ENCODE peak calls at places on chromosome 18, in seven cellular contexts. U, L, S, Y, H, A and F are unnamed samples.

GRCh38 chr18:27121108-27121507 is 64.0 kb downstream of the CHST9 start:
- DNase-seq in H (peak), Y (no peak), U (no peak), A (no peak), S (no peak), L (no peak), F (no peak)

GRCh38 chr18:3624818-3625716 is 175.1 kb downstream of the TGIF1 start:
- DNase-seq in H (peak), S (peak), L (peak), U (no peak), A (no peak), Y (peak), F (peak)

GRCh38 chr18:361941-362913 is 94.4 kb upstream of the THOC1 start:
- DNase-seq in Y (no peak), S (peak), H (peak), U (peak), L (no peak), A (no peak), F (peak)

GRCh38 chr18:13279181-13280065 is 60.9 kb downstream of the LDLRAD4 start:
- DNase-seq in L (no peak), Y (no peak), A (no peak), S (no peak), H (no peak), U (no peak), F (no peak)

GRCh38 chr18:32530947-32531651 is 60.4 kb upstream of the GAREM1 start:
- DNase-seq in H (peak), L (no peak), A (peak), U (no peak), S (no peak), Y (no peak), F (no peak)

GRCh38 chr18:10304853-10305252 is 149.6 kb upstream of the APCDD1 start:
- DNase-seq in H (peak), U (no peak), Y (no peak), S (no peak), L (no peak), A (no peak), F (peak)

GRCh38 chr18:24659837-24660720 is 199.6 kb downstream of the HRH4 start:
- DNase-seq in Y (peak), L (no peak), S (no peak), A (no peak), U (no peak), H (peak), F (peak)

GRCh38 chr18:6382968-6383367 is 31.7 kb downstream of the L3MBTL4 start:
- DNase-seq in H (no peak), A (no peak), S (no peak), U (peak), L (no peak), Y (no peak), F (no peak)

GRCh38 chr18:58449366-58449935 is 179.4 kb downstream of the ALPK2 start:
- DNase-seq in A (no peak), S (no peak), U (no peak), H (peak), L (no peak), Y (no peak), F (peak)

GRCh38 chr18:58615150-58616132 is 13.4 kb downstream of the ALPK2 start:
- DNase-seq in U (no peak), L (no peak), S (no peak), Y (peak), A (no peak), H (peak), F (no peak)

GRCh38 chr18:63161032-63161727 is 158.4 kb downstream of the BCL2 start:
- DNase-seq in H (no peak), S (no peak), U (no peak), Y (no peak), L (no peak), A (no peak), F (no peak)

GRCh38 chr18:55633032-55633431 is 45.0 kb upstream of the TCF4 start:
- DNase-seq in Y (no peak), S (no peak), H (no peak), U (no peak), A (no peak), L (no peak), F (no peak)

GRCh38 chr18:76212958-76213357 is 282.1 kb downstream of the ZNF516 start:
- DNase-seq in U (no peak), Y (no peak), S (no peak), H (no peak), A (peak), L (no peak), F (no peak)

GRCh38 chr18:78818961-78819360 is 160.7 kb upstream of the SALL3 start:
- DNase-seq in S (no peak), U (no peak), Y (no peak), H (no peak), A (no peak), L (no peak), F (no peak)

GRCh38 chr18:27136208-27136535 is 48.9 kb downstream of the CHST9 start:
- DNase-seq in S (no peak), L (peak), H (peak), A (no peak), U (no peak), Y (no peak), F (no peak)

GRCh38 chr18:9722691-9723090 is 14.6 kb downstream of the RAB31 start:
- DNase-seq in H (no peak), U (no peak), A (no peak), L (no peak), S (no peak), Y (no peak), F (no peak)

GRCh38 chr18:57801379-57802165 is 1.5 kb downstream of the ATP8B1 start:
- DNase-seq in A (peak), H (peak), Y (no peak), S (no peak), L (no peak), U (peak), F (no peak)

GRCh38 chr18:22643731-22644130 is 226.0 kb upstream of the CTAGE1 start:
- DNase-seq in H (peak), A (no peak), U (no peak), S (no peak), L (no peak), Y (no peak), F (no peak)

GRCh38 chr18:11522992-11523391 is 86.4 kb upstream of the SLC35G4 start:
- DNase-seq in L (no peak), Y (no peak), U (no peak), A (no peak), H (peak), S (peak), F (no peak)

GRCh38 chr18:830315-830901 is 18.4 kb upstream of the YES1 start:
- DNase-seq in S (peak), H (peak), A (no peak), L (no peak), Y (no peak), U (no peak), F (no peak)

GRCh38 chr18:58051765-58052460 is 7.9 kb downstream of the NEDD4L start:
- DNase-seq in H (peak), U (no peak), A (no peak), L (peak), S (peak), Y (no peak), F (no peak)

GRCh38 chr18:36340232-36340631 is 42.7 kb downstream of the FHOD3 start:
- DNase-seq in S (no peak), Y (no peak), A (no peak), L (no peak), U (no peak), H (no peak), F (no peak)

GRCh38 chr18:13539050-13539449 is 187.3 kb downstream of the FAM210A start:
- DNase-seq in L (no peak), H (no peak), A (no peak), S (no peak), Y (no peak), U (no peak), F (no peak)

GRCh38 chr18:52343731-52344340 is 3.8 kb downstream of the DCC start:
- DNase-seq in L (no peak), U (no peak), A (no peak), H (no peak), Y (no peak), S (no peak), F (no peak)

GRCh38 chr18:45962866-45963265 is 4.3 kb downstream of the EPG5 start:
- DNase-seq in A (no peak), U (no peak), H (peak), L (peak), Y (no peak), S (peak), F (peak)

GRCh38 chr18:55587341-55588000 is 521 bp downstream of the TCF4 start:
- DNase-seq in S (peak), Y (no peak), H (peak), A (peak), U (peak), L (peak), F (peak)

GRCh38 chr18:48813833-48814489 is 136.8 kb downstream of the SMAD7 start:
- DNase-seq in H (no peak), U (peak), Y (no peak), L (no peak), A (no peak), S (no peak), F (no peak)

GRCh38 chr18:3709166-3709565 is 259.2 kb downstream of the TGIF1 start:
- DNase-seq in L (no peak), H (peak), S (no peak), Y (no peak), U (no peak), A (no peak), F (no peak)

GRCh38 chr18:68840554-68841263 is 42.8 kb downstream of the CCDC102B start:
- DNase-seq in Y (no peak), S (peak), H (peak), L (peak), U (no peak), A (no peak), F (peak)

GRCh38 chr18:9094307-9095226 is 7.9 kb upstream of the NDUFV2 start:
- DNase-seq in H (peak), S (peak), U (no peak), A (no peak), L (no peak), Y (no peak), F (peak)